ENCODE peak calls at places on chromosomes 2 and 18, in five cellular contexts. F is OCI-LY7; C is Kasumi-1; I is memory B cell; O is effector memory CD4-positive, alpha-beta T cell. R is an unnamed sample.

GRCh38 chr2:9113262-9113661 is 93.3 kb upstream of the ASAP2 start:
- DNase-seq in F (no peak), C (no peak), I (no peak), O (no peak), R (no peak)

GRCh38 chr2:210474776-210475175 is 1.8 kb downstream of the LANCL1 start:
- DNase-seq in F (no peak), C (no peak), I (no peak), O (no peak), R (no peak)

GRCh38 chr2:100919316-100919715 is 82.8 kb upstream of the RPL31 start:
- DNase-seq in F (peak; percentile 30), C (no peak), I (no peak), O (no peak), R (no peak)

GRCh38 chr2:105888625-105889024 is 143.9 kb downstream of the NCK2 start:
- DNase-seq in F (peak; percentile 48), C (peak; percentile 58), I (no peak), O (no peak), R (no peak)

GRCh38 chr18:70380915-70381896 is 92.4 kb downstream of the SOCS6 start:
- DNase-seq in F (no peak), C (peak; percentile 34), I (no peak), O (no peak), R (no peak)

GRCh38 chr2:200469708-200470600 is 39.9 kb downstream of the KCTD18 start:
- DNase-seq in F (no peak), C (no peak), I (no peak), O (no peak), R (no peak)

GRCh38 chr2:12361506-12361905 is 355.2 kb upstream of the TRIB2 start:
- DNase-seq in F (no peak), C (no peak), I (no peak), O (no peak), R (no peak)

GRCh38 chr2:144083211-144083610 is 436.7 kb downstream of the ZEB2 start:
- DNase-seq in F (no peak), C (no peak), I (no peak), O (no peak), R (peak; percentile 2)

GRCh38 chr2:207930747-207931146 is 94.6 kb downstream of the PLEKHM3 start:
- DNase-seq in F (no peak), C (no peak), I (no peak), O (no peak), R (no peak)

GRCh38 chr2:141589314-141589713 is 541.5 kb downstream of the LRP1B start:
- DNase-seq in F (no peak), C (no peak), I (no peak), O (no peak), R (no peak)

GRCh38 chr2:127588241-127588640 is 52.8 kb downstream of the MYO7B start:
- DNase-seq in F (no peak), C (no peak), I (no peak), O (no peak), R (no peak)

GRCh38 chr2:120913972-120914838 is 178.5 kb downstream of the GLI2 start:
- DNase-seq in F (no peak), C (no peak), I (no peak), O (no peak), R (no peak)

GRCh38 chr2:39658371-39658770 is 7.3 kb upstream of the TMEM178A start:
- DNase-seq in F (no peak), C (no peak), I (no peak), O (no peak), R (no peak)

GRCh38 chr2:135257383-135258090 is 205.4 kb downstream of the RAB3GAP1 start:
- DNase-seq in F (no peak), C (no peak), I (no peak), O (no peak), R (no peak)

GRCh38 chr18:49582579-49582978 is 20.7 kb downstream of the LIPG start:
- DNase-seq in F (no peak), C (no peak), I (no peak), O (no peak), R (no peak)

GRCh38 chr18:79588636-79589481 is 90.7 kb upstream of the CTDP1 start:
- DNase-seq in F (no peak), C (no peak), I (no peak), O (no peak), R (no peak)

GRCh38 chr2:164015328-164016123 is 279.7 kb upstream of the FIGN start:
- DNase-seq in F (no peak), C (no peak), I (no peak), O (no peak), R (no peak)

GRCh38 chr2:206190689-206191088 is 31.0 kb downstream of the EEF1B2 start:
- DNase-seq in F (no peak), C (no peak), I (no peak), O (no peak), R (no peak)

GRCh38 chr2:109457811-109458210 is 156.0 kb downstream of the SEPTIN10 start:
- DNase-seq in F (no peak), C (no peak), I (no peak), O (no peak), R (no peak)

GRCh38 chr2:66240284-66240683 is 194.6 kb upstream of the MEIS1 start:
- DNase-seq in F (no peak), C (no peak), I (no peak), O (no peak), R (no peak)

GRCh38 chr2:220499281-220499680 is 871.9 kb downstream of the SLC4A3 start:
- DNase-seq in F (no peak), C (no peak), I (no peak), O (no peak), R (no peak)

GRCh38 chr2:73301636-73302035 is 8.3 kb upstream of the EGR4 start:
- DNase-seq in F (no peak), C (no peak), I (no peak), O (no peak), R (no peak)

GRCh38 chr2:60885683-60886082 is 4.3 kb downstream of the REL start:
- DNase-seq in F (no peak), C (no peak), I (no peak), O (no peak), R (no peak)

GRCh38 chr18:2976733-2977132 is 36.2 kb downstream of the LPIN2 start:
- DNase-seq in F (no peak), C (no peak), I (no peak), O (no peak), R (no peak)

GRCh38 chr2:122412360-122412759 is 656.9 kb downstream of the TSN start:
- DNase-seq in F (no peak), C (no peak), I (no peak), O (no peak), R (no peak)

GRCh38 chr18:76844144-76844543 is 21.8 kb downstream of the ZNF236 start:
- DNase-seq in F (no peak), C (no peak), I (no peak), O (no peak), R (no peak)

GRCh38 chr18:58862851-58863538 is 1.7 kb upstream of the ZNF532 start:
- DNase-seq in F (peak; percentile 51), C (no peak), I (peak; percentile 65), O (no peak), R (no peak)

GRCh38 chr2:225272173-225272572 is 127.3 kb upstream of the NYAP2 start:
- DNase-seq in F (no peak), C (no peak), I (no peak), O (no peak), R (no peak)

GRCh38 chr2:96952016-96952750 is 34.2 kb downstream of the FAM178B start:
- DNase-seq in F (no peak), C (no peak), I (no peak), O (no peak), R (no peak)

GRCh38 chr2:101204400-101205095 is 48.1 kb upstream of the CNOT11 start:
- DNase-seq in F (no peak), C (peak; percentile 9), I (no peak), O (no peak), R (no peak)

GRCh38 chr18:37577051-37577611 is 11.5 kb upstream of the CELF4 start:
- DNase-seq in F (no peak), C (no peak), I (no peak), O (no peak), R (no peak)

GRCh38 chr18:76256897-76257500 is 238.0 kb downstream of the ZNF516 start:
- DNase-seq in F (peak; percentile 4), C (peak; percentile 70), I (no peak), O (no peak), R (peak; percentile 5)

GRCh38 chr2:124264496-124265160 is 239.5 kb downstream of the CNTNAP5 start:
- DNase-seq in F (no peak), C (no peak), I (no peak), O (no peak), R (no peak)

GRCh38 chr2:236794074-236794473 is 224.4 kb downstream of the ACKR3 start:
- DNase-seq in F (no peak), C (no peak), I (no peak), O (no peak), R (no peak)

GRCh38 chr2:128374001-128374710 is 55.5 kb upstream of the HS6ST1 start:
- DNase-seq in F (no peak), C (no peak), I (no peak), O (no peak), R (no peak)

GRCh38 chr2:42335514-42336104 is 25.4 kb downstream of the COX7A2L start:
- DNase-seq in F (no peak), C (no peak), I (no peak), O (no peak), R (no peak)

GRCh38 chr18:48959921-48960920 is 9.5 kb upstream of the SMAD7 start:
- DNase-seq in F (no peak), C (no peak), I (no peak), O (no peak), R (no peak)

R was measured in PC-9.